ENCODE peak calls at places on chromosomes 7 and 10, in nine cellular contexts. V is activated CD4-positive, CD25-positive, alpha-beta regulatory T cell; I is CD14-positive monocyte; X is stimulated activated CD8-positive, alpha-beta memory T cell treated with anti-CD3 and anti-CD28 coated beads, Interleukin-2, amount 100 ng/mL, for 1 hour; G is lung microvascular endothelial cell; R is CD8-positive, alpha-beta memory T cell; L is aorta; J is nucleus accumbens; O is stimulated activated CD4-positive, alpha-beta T cell treated with anti-CD3 and anti-CD28 coated beads, Interleukin-1b, Interleukin-23, amount 100 ng/mL, for 4 hours. A is an unnamed sample.

GRCh38 chr7:42677751-42678231 is 234.1 kb downstream of the C7orf25 start:
- DNase-seq in V (no peak), I (no peak), X (no peak), G (no peak), R (no peak), L (no peak), J (no peak), O (no peak), A (no peak)

GRCh38 chr10:97738616-97739015 is 1.7 kb downstream of the ZFYVE27 start:
- DNase-seq in V (no peak), I (no peak), X (no peak), G (no peak), R (no peak), L (peak; percentile 38), J (no peak), O (no peak), A (no peak)

GRCh38 chr10:129912161-129912917 is 51.7 kb downstream of the EBF3 start:
- DNase-seq in V (no peak), I (no peak), X (no peak), G (no peak), R (no peak), L (no peak), J (no peak), O (no peak), A (no peak)

GRCh38 chr10:95282115-95282514 is 8.7 kb downstream of the PDLIM1 start:
- DNase-seq in V (no peak), I (no peak), X (no peak), G (no peak), R (no peak), L (no peak), J (no peak), O (no peak), A (no peak)

GRCh38 chr10:78772986-78773530 is 295.7 kb upstream of the ZMIZ1 start:
- DNase-seq in V (no peak), I (no peak), X (no peak), G (no peak), R (no peak), L (no peak), J (no peak), O (no peak), A (no peak)

GRCh38 chr7:5230272-5231067 is 40.4 kb downstream of the WIPI2 start:
- DNase-seq in V (no peak), I (no peak), X (no peak), G (no peak), R (no peak), L (peak; percentile 54), J (no peak), O (no peak), A (no peak)

GRCh38 chr7:44136731-44137130 is 4.4 kb downstream of the MYL7 start:
- DNase-seq in V (no peak), I (no peak), X (no peak), G (no peak), R (no peak), L (no peak), J (no peak), O (no peak), A (no peak)

GRCh38 chr7:122884186-122884585 is 2.1 kb downstream of the CADPS2 start:
- DNase-seq in V (no peak), I (no peak), X (no peak), G (peak; percentile 14), R (no peak), L (no peak), J (no peak), O (no peak), A (no peak)

GRCh38 chr10:12588091-12588850 is 238.9 kb downstream of the CAMK1D start:
- DNase-seq in V (no peak), I (no peak), X (no peak), G (no peak), R (no peak), L (no peak), J (no peak), O (no peak), A (no peak)

GRCh38 chr7:98669417-98670015 is 52.4 kb downstream of the NPTX2 start:
- DNase-seq in V (no peak), I (no peak), X (no peak), G (no peak), R (no peak), L (peak; percentile 41), J (no peak), O (no peak), A (no peak)

A was measured in stimulated activated effector memory CD8-positive, alpha-beta T cell treated with anti-CD3 and anti-CD28 coated beads, Interleukin-12 subunit alpha, Interleukin-12 subunit beta, amount 100 ng/mL, for 72 hours.